ENCODE peak calls at places on chromosomes 11 and 22, in eight cellular contexts. One of them, this sample, is unnamed.

GRCh38 chr11:59189986-59190385 is 18.1 kb downstream of the DTX4 start:
- DNase-seq in heart left ventricle: no peak
- DNase-seq in stomach: no peak
- DNase-seq in left ventricle myocardium inferior: no peak
- DNase-seq in right lobe of liver: no peak
- DNase-seq in tibial artery: no peak
- DNase-seq in H9: no peak
- DNase-seq in sigmoid colon: no peak
- DNase-seq in this sample: no peak

GRCh38 chr22:31579835-31580242 is 82.2 kb downstream of the PISD start:
- DNase-seq in heart left ventricle: no peak
- DNase-seq in tibial artery: no peak
- DNase-seq in sigmoid colon: no peak
- DNase-seq in H9: no peak
- DNase-seq in right lobe of liver: no peak
- DNase-seq in left ventricle myocardium inferior: no peak
- DNase-seq in stomach: no peak
- DNase-seq in this sample: no peak

GRCh38 chr11:64303109-64304031 is 2.0 kb upstream of the ESRRA start:
- DNase-seq in right lobe of liver: no peak
- DNase-seq in H9: no peak
- DNase-seq in heart left ventricle: no peak
- DNase-seq in tibial artery: no peak
- DNase-seq in left ventricle myocardium inferior: no peak
- DNase-seq in sigmoid colon: no peak
- DNase-seq in stomach: no peak
- DNase-seq in this sample: no peak

GRCh38 chr11:44944181-44944852 is 6.4 kb downstream of the TP53I11 start:
- DNase-seq in heart left ventricle: no peak
- DNase-seq in left ventricle myocardium inferior: no peak
- DNase-seq in tibial artery: no peak
- DNase-seq in right lobe of liver: no peak
- DNase-seq in H9: peak
- DNase-seq in sigmoid colon: no peak
- DNase-seq in stomach: no peak
- DNase-seq in this sample: no peak

GRCh38 chr22:48758021-48758561 is 1069.6 kb downstream of the BRD1 start:
- DNase-seq in H9: peak
- DNase-seq in left ventricle myocardium inferior: no peak
- DNase-seq in tibial artery: peak
- DNase-seq in sigmoid colon: peak
- DNase-seq in right lobe of liver: no peak
- DNase-seq in heart left ventricle: peak
- DNase-seq in stomach: peak
- DNase-seq in this sample: peak

GRCh38 chr11:40280161-40281054 is 1179.0 kb downstream of the LRRC4C start:
- DNase-seq in right lobe of liver: no peak
- DNase-seq in tibial artery: no peak
- DNase-seq in stomach: no peak
- DNase-seq in left ventricle myocardium inferior: peak
- DNase-seq in H9: no peak
- DNase-seq in sigmoid colon: peak
- DNase-seq in heart left ventricle: no peak
- DNase-seq in this sample: no peak

GRCh38 chr22:45740236-45740635 is 68.6 kb downstream of the ATXN10 start:
- DNase-seq in H9: no peak
- DNase-seq in heart left ventricle: no peak
- DNase-seq in sigmoid colon: no peak
- DNase-seq in stomach: no peak
- DNase-seq in left ventricle myocardium inferior: no peak
- DNase-seq in right lobe of liver: no peak
- DNase-seq in tibial artery: no peak
- DNase-seq in this sample: no peak

GRCh38 chr11:47786373-47786772 is 19.2 kb upstream of the FNBP4 start:
- DNase-seq in right lobe of liver: no peak
- DNase-seq in left ventricle myocardium inferior: peak
- DNase-seq in tibial artery: no peak
- DNase-seq in H9: no peak
- DNase-seq in sigmoid colon: no peak
- DNase-seq in heart left ventricle: peak
- DNase-seq in stomach: no peak
- DNase-seq in this sample: no peak

GRCh38 chr11:47357985-47358730 is 5.7 kb upstream of the MYBPC3 start:
- DNase-seq in heart left ventricle: no peak
- DNase-seq in H9: no peak
- DNase-seq in sigmoid colon: no peak
- DNase-seq in left ventricle myocardium inferior: no peak
- DNase-seq in right lobe of liver: no peak
- DNase-seq in tibial artery: no peak
- DNase-seq in stomach: no peak
- DNase-seq in this sample: no peak

GRCh38 chr11:110479445-110480101 is 49.8 kb downstream of the FDX1 start:
- DNase-seq in tibial artery: no peak
- DNase-seq in heart left ventricle: no peak
- DNase-seq in H9: no peak
- DNase-seq in left ventricle myocardium inferior: no peak
- DNase-seq in stomach: no peak
- DNase-seq in sigmoid colon: no peak
- DNase-seq in right lobe of liver: no peak
- DNase-seq in this sample: no peak

GRCh38 chr11:124195419-124195734 is 12.2 kb downstream of the OR10D3 start:
- DNase-seq in heart left ventricle: no peak
- DNase-seq in right lobe of liver: no peak
- DNase-seq in H9: no peak
- DNase-seq in sigmoid colon: no peak
- DNase-seq in left ventricle myocardium inferior: no peak
- DNase-seq in stomach: no peak
- DNase-seq in tibial artery: no peak
- DNase-seq in this sample: no peak

GRCh38 chr11:113664981-113665710 is 41.0 kb downstream of the TMPRSS5 start:
- DNase-seq in H9: no peak
- DNase-seq in left ventricle myocardium inferior: no peak
- DNase-seq in heart left ventricle: no peak
- DNase-seq in stomach: peak
- DNase-seq in sigmoid colon: no peak
- DNase-seq in right lobe of liver: no peak
- DNase-seq in tibial artery: no peak
- DNase-seq in this sample: no peak

GRCh38 chr11:20363500-20364411 is at the start of gene HTATIP2:
- DNase-seq in tibial artery: peak
- DNase-seq in right lobe of liver: peak
- DNase-seq in stomach: peak
- DNase-seq in sigmoid colon: peak
- DNase-seq in left ventricle myocardium inferior: peak
- DNase-seq in H9: peak
- DNase-seq in heart left ventricle: peak
- DNase-seq in this sample: no peak

DNA sequence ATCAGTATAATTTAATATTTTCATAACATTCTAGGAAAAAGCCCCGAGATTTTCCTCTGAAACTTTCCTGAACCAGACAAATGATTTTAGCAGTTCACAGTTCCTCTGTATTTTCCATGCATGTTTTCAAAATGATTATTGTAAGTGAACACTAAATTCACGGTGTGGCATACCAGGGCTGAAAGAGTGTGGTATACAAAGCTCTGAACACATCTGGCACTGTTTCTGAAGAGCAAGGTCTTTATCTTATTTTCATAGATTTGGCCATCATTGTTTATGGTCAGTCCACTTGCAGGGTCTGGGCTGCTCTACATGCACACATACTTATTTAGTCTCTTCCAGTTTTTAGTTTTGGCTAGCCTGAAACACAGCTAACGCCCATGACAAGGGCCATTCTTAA is 7.8 kb upstream of the GAB2 start:
- DNase-seq in tibial artery: no peak
- DNase-seq in heart left ventricle: no peak
- DNase-seq in H9: no peak
- DNase-seq in right lobe of liver: no peak
- DNase-seq in stomach: no peak
- DNase-seq in left ventricle myocardium inferior: no peak
- DNase-seq in sigmoid colon: no peak
- DNase-seq in this sample: no peak
- H3K27ac ChIP-seq in tibial artery: no peak
- H3K27ac ChIP-seq in heart left ventricle: peak
- H3K27ac ChIP-seq in H9: no peak
- H3K27ac ChIP-seq in right lobe of liver: peak
- H3K27ac ChIP-seq in stomach: no peak
- H3K27ac ChIP-seq in left ventricle myocardium inferior: peak
- H3K27ac ChIP-seq in sigmoid colon: peak
- H3K27ac ChIP-seq in this sample: peak

GRCh38 chr11:62922653-62923371 is 1.6 kb upstream of the CHRM1 start:
- DNase-seq in left ventricle myocardium inferior: no peak
- DNase-seq in right lobe of liver: no peak
- DNase-seq in stomach: no peak
- DNase-seq in sigmoid colon: no peak
- DNase-seq in tibial artery: no peak
- DNase-seq in heart left ventricle: no peak
- DNase-seq in H9: no peak
- DNase-seq in this sample: no peak

GRCh38 chr11:62921201-62921572 is at the start of gene CHRM1:
- DNase-seq in sigmoid colon: no peak
- DNase-seq in tibial artery: no peak
- DNase-seq in H9: no peak
- DNase-seq in right lobe of liver: no peak
- DNase-seq in left ventricle myocardium inferior: no peak
- DNase-seq in stomach: peak
- DNase-seq in heart left ventricle: no peak
- DNase-seq in this sample: no peak

GRCh38 chr11:62919898-62920640 is 1.1 kb downstream of the CHRM1 start:
- DNase-seq in tibial artery: no peak
- DNase-seq in H9: no peak
- DNase-seq in sigmoid colon: no peak
- DNase-seq in right lobe of liver: no peak
- DNase-seq in left ventricle myocardium inferior: no peak
- DNase-seq in stomach: no peak
- DNase-seq in heart left ventricle: no peak
- DNase-seq in this sample: no peak

GRCh38 chr11:62922189-62922589 is 1.0 kb upstream of the CHRM1 start:
- DNase-seq in stomach: no peak
- DNase-seq in heart left ventricle: no peak
- DNase-seq in sigmoid colon: no peak
- DNase-seq in left ventricle myocardium inferior: no peak
- DNase-seq in H9: no peak
- DNase-seq in right lobe of liver: no peak
- DNase-seq in tibial artery: no peak
- DNase-seq in this sample: no peak

DNA sequence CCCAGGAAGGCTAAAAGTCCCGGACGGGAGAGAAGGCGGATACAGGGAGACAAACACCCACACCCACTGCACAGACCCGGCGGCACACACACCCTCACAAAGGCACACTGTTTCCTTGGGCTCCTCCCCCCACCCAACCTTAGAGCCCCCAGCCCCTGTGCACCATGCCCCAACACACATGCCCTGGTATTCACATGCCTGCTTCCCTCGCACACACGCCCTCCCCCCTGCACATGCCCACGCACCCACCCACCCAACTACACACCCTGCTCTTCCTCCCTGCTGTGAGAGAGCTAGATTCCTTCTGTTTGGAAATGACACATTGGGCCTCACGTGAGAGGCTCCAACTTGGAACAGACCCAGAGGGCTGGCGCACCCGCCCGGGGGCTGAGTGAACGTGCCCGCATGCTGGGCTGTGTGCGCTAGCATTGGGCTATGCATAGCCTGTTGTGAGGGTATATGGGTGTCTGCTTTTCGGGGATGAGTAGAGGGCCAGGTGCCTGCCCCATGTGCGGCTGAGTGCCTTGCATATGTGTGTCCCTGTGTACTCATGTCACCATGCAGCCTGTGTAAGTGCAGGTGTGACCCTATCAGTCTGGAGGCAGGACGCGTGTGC is 518 bp upstream of the CHRM1 start:
- DNase-seq in H9: no peak
- DNase-seq in right lobe of liver: no peak
- DNase-seq in stomach: peak
- DNase-seq in heart left ventricle: no peak
- DNase-seq in left ventricle myocardium inferior: no peak
- DNase-seq in tibial artery: no peak
- DNase-seq in sigmoid colon: no peak
- DNase-seq in this sample: no peak
- H3K27ac ChIP-seq in H9: no peak
- H3K27ac ChIP-seq in right lobe of liver: no peak
- H3K27ac ChIP-seq in stomach: no peak
- H3K27ac ChIP-seq in heart left ventricle: no peak
- H3K27ac ChIP-seq in left ventricle myocardium inferior: no peak
- H3K27ac ChIP-seq in tibial artery: no peak
- H3K27ac ChIP-seq in sigmoid colon: no peak
- H3K27ac ChIP-seq in this sample: no peak

DNA sequence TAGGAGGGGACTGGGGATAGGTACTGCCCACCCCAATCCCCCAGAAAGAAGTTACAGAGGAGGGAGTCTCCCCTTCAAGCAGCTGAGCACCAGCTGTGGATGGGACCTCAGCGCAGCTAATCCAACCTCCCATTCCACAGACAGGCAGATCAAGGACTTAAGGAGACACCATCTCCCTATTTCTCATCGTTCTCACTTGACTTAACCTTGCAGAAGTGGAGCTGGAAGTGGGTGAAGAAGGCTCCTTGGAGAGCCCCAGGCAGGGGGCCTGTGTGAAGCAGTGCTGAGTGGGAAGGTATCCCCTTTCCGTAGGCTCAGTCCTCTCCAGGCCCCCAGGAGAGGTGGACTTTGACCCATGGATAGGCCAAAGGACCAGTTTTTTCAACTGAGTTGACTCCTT is 27.3 kb downstream of the USP35 start:
- DNase-seq in left ventricle myocardium inferior: peak
- DNase-seq in sigmoid colon: no peak
- DNase-seq in heart left ventricle: no peak
- DNase-seq in stomach: no peak
- DNase-seq in right lobe of liver: no peak
- DNase-seq in tibial artery: peak
- DNase-seq in H9: no peak
- DNase-seq in this sample: peak
- H3K27ac ChIP-seq in left ventricle myocardium inferior: no peak
- H3K27ac ChIP-seq in sigmoid colon: no peak
- H3K27ac ChIP-seq in heart left ventricle: no peak
- H3K27ac ChIP-seq in stomach: no peak
- H3K27ac ChIP-seq in right lobe of liver: no peak
- H3K27ac ChIP-seq in tibial artery: peak
- H3K27ac ChIP-seq in H9: no peak
- H3K27ac ChIP-seq in this sample: peak

DNA sequence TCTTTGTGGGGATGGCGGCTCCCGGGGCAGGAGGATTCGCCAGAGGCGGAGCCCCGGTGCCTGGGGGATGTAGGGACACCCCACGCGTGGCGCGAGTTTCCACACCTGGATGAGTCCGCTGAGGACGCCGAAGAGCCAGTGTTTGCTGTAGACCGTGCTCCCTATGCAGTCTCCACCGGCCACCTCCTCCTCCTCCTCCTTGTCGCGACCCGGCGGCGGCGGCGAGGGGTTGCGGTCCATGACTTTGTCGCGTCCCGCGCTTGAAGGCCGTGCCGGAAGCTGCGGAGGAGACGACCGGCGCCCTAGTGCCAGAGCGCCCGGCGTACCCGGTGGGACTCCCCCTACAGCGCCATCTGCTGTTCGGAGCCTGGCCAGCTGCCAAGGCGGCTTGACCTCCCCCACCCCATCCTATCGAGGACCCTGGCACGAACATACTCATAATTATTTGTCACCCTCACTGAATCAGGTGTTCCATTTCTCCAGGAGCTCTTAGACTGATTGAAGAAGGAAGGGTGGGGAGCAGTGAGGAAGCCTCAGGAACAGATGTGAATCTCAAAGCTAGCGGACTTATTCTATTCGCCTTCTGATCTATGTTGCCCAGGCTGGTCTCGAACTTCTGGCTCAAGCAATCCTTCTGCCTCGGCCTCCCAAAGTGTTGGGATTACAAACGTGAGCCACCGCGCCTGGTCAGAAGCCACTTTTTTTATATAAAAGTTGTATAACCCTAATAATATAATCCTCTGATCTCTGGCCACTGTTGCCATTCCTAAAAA is at the start of gene SAAL1:
- DNase-seq in stomach: peak
- DNase-seq in tibial artery: peak
- DNase-seq in left ventricle myocardium inferior: peak
- DNase-seq in right lobe of liver: peak
- DNase-seq in sigmoid colon: peak
- DNase-seq in heart left ventricle: peak
- DNase-seq in H9: peak
- DNase-seq in this sample: peak
- H3K27ac ChIP-seq in stomach: peak
- H3K27ac ChIP-seq in tibial artery: peak
- H3K27ac ChIP-seq in left ventricle myocardium inferior: peak
- H3K27ac ChIP-seq in right lobe of liver: peak
- H3K27ac ChIP-seq in sigmoid colon: peak
- H3K27ac ChIP-seq in heart left ventricle: peak
- H3K27ac ChIP-seq in H9: no peak
- H3K27ac ChIP-seq in this sample: peak

This sample was measured in ascending aorta.